ENCODE peak calls at places on chromosomes 4 and X, in seven cellular contexts. T, D, L, K, O, X and V are unnamed samples.

GRCh38 chrX:73069365-73070035 is 9.8 kb downstream of the PABPC1L2A start:
- DNase-seq in T (no peak), D (no peak), L (no peak), K (no peak), O (no peak), X (no peak), V (no peak)

GRCh38 chrX:115582871-115583729 is 22.1 kb downstream of the PLS3 start:
- DNase-seq in T (no peak), D (no peak), L (peak; percentile 66), K (no peak), O (no peak), X (no peak), V (no peak)

GRCh38 chrX:122582280-122582679 is 601.8 kb upstream of the GRIA3 start:
- DNase-seq in T (no peak), D (no peak), L (peak; percentile 24), K (no peak), O (no peak), X (no peak), V (no peak)

GRCh38 chr4:139208404-139208945 is 31.5 kb upstream of the ELF2 start:
- DNase-seq in T (no peak), D (no peak), L (peak; percentile 83), K (no peak), O (no peak), X (no peak), V (no peak)

GRCh38 chr4:138097912-138098600 is 144.1 kb downstream of the SLC7A11 start:
- DNase-seq in T (no peak), D (no peak), L (no peak), K (no peak), O (no peak), X (no peak), V (no peak)

GRCh38 chr4:138297743-138298405 is 55.7 kb upstream of the SLC7A11 start:
- DNase-seq in T (no peak), D (no peak), L (no peak), K (no peak), O (no peak), X (no peak), V (no peak)

GRCh38 chr4:127604949-127605709 is 27.6 kb upstream of the INTU start:
- DNase-seq in T (no peak), D (no peak), L (peak; percentile 28), K (no peak), O (no peak), X (no peak), V (no peak)

GRCh38 chrX:69062493-69062892 is 102.8 kb downstream of the PJA1 start:
- DNase-seq in T (no peak), D (no peak), L (no peak), K (no peak), O (no peak), X (no peak), V (no peak)

GRCh38 chrX:154325541-154325940 is 29.9 kb downstream of the TKTL1 start:
- DNase-seq in T (no peak), D (no peak), L (no peak), K (no peak), O (peak; percentile 42), X (no peak), V (no peak)

GRCh38 chrX:74613350-74614192 is 853 bp downstream of the RLIM start:
- DNase-seq in T (no peak), D (peak; percentile 48), L (peak; percentile 22), K (peak; percentile 25), O (no peak), X (no peak), V (no peak)

GRCh38 chr4:581181-581580 is 5.1 kb upstream of the TMEM271 start:
- DNase-seq in T (no peak), D (no peak), L (no peak), K (no peak), O (no peak), X (no peak), V (no peak)

GRCh38 chr4:4358093-4358840 is 28.6 kb upstream of the NSG1 start:
- DNase-seq in T (no peak), D (no peak), L (no peak), K (no peak), O (no peak), X (no peak), V (no peak)

GRCh38 chr4:178165251-178165650 is 723.0 kb upstream of the AGA start:
- DNase-seq in T (no peak), D (no peak), L (no peak), K (no peak), O (no peak), X (no peak), V (no peak)